ENCODE peak calls at places on chromosomes 3 and 15, in eight cellular contexts. One of them, this sample, is unnamed.

GRCh38 chr15:53272116-53272515 is 482.0 kb upstream of the ONECUT1 start:
- DNase-seq in RWPE2: no peak
- DNase-seq in fibroblast of lung: no peak
- DNase-seq in coronary artery: no peak
- DNase-seq in endothelial cell: no peak
- DNase-seq in lower leg skin: no peak
- DNase-seq in activated B cell treated with CpG ODN at 0.5 μM for 24 hours: no peak
- DNase-seq in activated CD8-positive, alpha-beta T cell treated with anti-CD3 and anti-CD28 coated beads for 36 hours: no peak
- DNase-seq in this sample: no peak

GRCh38 chr3:140091143-140091542 is 156.2 kb downstream of the CLSTN2 start:
- DNase-seq in RWPE2: no peak
- DNase-seq in fibroblast of lung: peak
- DNase-seq in activated B cell treated with CpG ODN at 0.5 μM for 24 hours: no peak
- DNase-seq in activated CD8-positive, alpha-beta T cell treated with anti-CD3 and anti-CD28 coated beads for 36 hours: no peak
- DNase-seq in coronary artery: no peak
- DNase-seq in lower leg skin: no peak
- DNase-seq in endothelial cell: no peak
- DNase-seq in this sample: no peak

GRCh38 chr3:78802588-78802930 is 965.2 kb downstream of the ROBO1 start:
- DNase-seq in fibroblast of lung: no peak
- DNase-seq in activated CD8-positive, alpha-beta T cell treated with anti-CD3 and anti-CD28 coated beads for 36 hours: no peak
- DNase-seq in activated B cell treated with CpG ODN at 0.5 μM for 24 hours: no peak
- DNase-seq in lower leg skin: no peak
- DNase-seq in endothelial cell: no peak
- DNase-seq in RWPE2: no peak
- DNase-seq in coronary artery: no peak
- DNase-seq in this sample: no peak

GRCh38 chr15:81037952-81038743 is 37.4 kb downstream of the TLNRD1 start:
- DNase-seq in lower leg skin: no peak
- DNase-seq in fibroblast of lung: no peak
- DNase-seq in endothelial cell: no peak
- DNase-seq in activated CD8-positive, alpha-beta T cell treated with anti-CD3 and anti-CD28 coated beads for 36 hours: no peak
- DNase-seq in coronary artery: no peak
- DNase-seq in RWPE2: no peak
- DNase-seq in activated B cell treated with CpG ODN at 0.5 μM for 24 hours: no peak
- DNase-seq in this sample: no peak

GRCh38 chr3:195168009-195168759 is 102.8 kb downstream of the XXYLT1 start:
- DNase-seq in RWPE2: no peak
- DNase-seq in endothelial cell: no peak
- DNase-seq in lower leg skin: no peak
- DNase-seq in fibroblast of lung: no peak
- DNase-seq in coronary artery: no peak
- DNase-seq in activated CD8-positive, alpha-beta T cell treated with anti-CD3 and anti-CD28 coated beads for 36 hours: no peak
- DNase-seq in activated B cell treated with CpG ODN at 0.5 μM for 24 hours: no peak
- DNase-seq in this sample: no peak

GRCh38 chr3:58048301-58048700 is 40.1 kb downstream of the FLNB start:
- DNase-seq in lower leg skin: no peak
- DNase-seq in endothelial cell: peak
- DNase-seq in coronary artery: no peak
- DNase-seq in RWPE2: no peak
- DNase-seq in activated CD8-positive, alpha-beta T cell treated with anti-CD3 and anti-CD28 coated beads for 36 hours: no peak
- DNase-seq in fibroblast of lung: peak
- DNase-seq in activated B cell treated with CpG ODN at 0.5 μM for 24 hours: no peak
- DNase-seq in this sample: no peak

GRCh38 chr15:77282333-77282732 is 137.6 kb downstream of the PEAK1 start:
- DNase-seq in lower leg skin: peak
- DNase-seq in fibroblast of lung: peak
- DNase-seq in activated B cell treated with CpG ODN at 0.5 μM for 24 hours: no peak
- DNase-seq in coronary artery: no peak
- DNase-seq in endothelial cell: no peak
- DNase-seq in activated CD8-positive, alpha-beta T cell treated with anti-CD3 and anti-CD28 coated beads for 36 hours: no peak
- DNase-seq in RWPE2: no peak
- DNase-seq in this sample: no peak

GRCh38 chr3:3237979-3238378 is 58.5 kb upstream of the CRBN start:
- DNase-seq in RWPE2: no peak
- DNase-seq in coronary artery: no peak
- DNase-seq in fibroblast of lung: no peak
- DNase-seq in lower leg skin: no peak
- DNase-seq in endothelial cell: no peak
- DNase-seq in activated CD8-positive, alpha-beta T cell treated with anti-CD3 and anti-CD28 coated beads for 36 hours: no peak
- DNase-seq in activated B cell treated with CpG ODN at 0.5 μM for 24 hours: no peak
- DNase-seq in this sample: no peak

GRCh38 chr15:64426845-64427465 is 33.4 kb upstream of the ZNF609 start:
- DNase-seq in lower leg skin: no peak
- DNase-seq in endothelial cell: peak
- DNase-seq in activated B cell treated with CpG ODN at 0.5 μM for 24 hours: no peak
- DNase-seq in coronary artery: no peak
- DNase-seq in fibroblast of lung: peak
- DNase-seq in activated CD8-positive, alpha-beta T cell treated with anti-CD3 and anti-CD28 coated beads for 36 hours: no peak
- DNase-seq in RWPE2: no peak
- DNase-seq in this sample: no peak

GRCh38 chr3:132350814-132351213 is 33.6 kb downstream of the ACP3 start:
- DNase-seq in endothelial cell: no peak
- DNase-seq in RWPE2: no peak
- DNase-seq in activated CD8-positive, alpha-beta T cell treated with anti-CD3 and anti-CD28 coated beads for 36 hours: no peak
- DNase-seq in lower leg skin: no peak
- DNase-seq in coronary artery: no peak
- DNase-seq in fibroblast of lung: no peak
- DNase-seq in activated B cell treated with CpG ODN at 0.5 μM for 24 hours: no peak
- DNase-seq in this sample: no peak

GRCh38 chr3:132344666-132345280 is 27.6 kb downstream of the ACP3 start:
- DNase-seq in activated CD8-positive, alpha-beta T cell treated with anti-CD3 and anti-CD28 coated beads for 36 hours: no peak
- DNase-seq in fibroblast of lung: peak
- DNase-seq in activated B cell treated with CpG ODN at 0.5 μM for 24 hours: no peak
- DNase-seq in endothelial cell: no peak
- DNase-seq in coronary artery: no peak
- DNase-seq in RWPE2: no peak
- DNase-seq in lower leg skin: no peak
- DNase-seq in this sample: no peak

GRCh38 chr3:132348531-132348930 is 31.3 kb downstream of the ACP3 start:
- DNase-seq in coronary artery: no peak
- DNase-seq in fibroblast of lung: no peak
- DNase-seq in activated B cell treated with CpG ODN at 0.5 μM for 24 hours: no peak
- DNase-seq in endothelial cell: no peak
- DNase-seq in RWPE2: no peak
- DNase-seq in activated CD8-positive, alpha-beta T cell treated with anti-CD3 and anti-CD28 coated beads for 36 hours: no peak
- DNase-seq in lower leg skin: no peak
- DNase-seq in this sample: no peak

GRCh38 chr3:132347095-132347494 is 29.9 kb downstream of the ACP3 start:
- DNase-seq in RWPE2: no peak
- DNase-seq in coronary artery: no peak
- DNase-seq in activated CD8-positive, alpha-beta T cell treated with anti-CD3 and anti-CD28 coated beads for 36 hours: no peak
- DNase-seq in lower leg skin: no peak
- DNase-seq in activated B cell treated with CpG ODN at 0.5 μM for 24 hours: no peak
- DNase-seq in fibroblast of lung: peak
- DNase-seq in endothelial cell: no peak
- DNase-seq in this sample: no peak

DNA sequence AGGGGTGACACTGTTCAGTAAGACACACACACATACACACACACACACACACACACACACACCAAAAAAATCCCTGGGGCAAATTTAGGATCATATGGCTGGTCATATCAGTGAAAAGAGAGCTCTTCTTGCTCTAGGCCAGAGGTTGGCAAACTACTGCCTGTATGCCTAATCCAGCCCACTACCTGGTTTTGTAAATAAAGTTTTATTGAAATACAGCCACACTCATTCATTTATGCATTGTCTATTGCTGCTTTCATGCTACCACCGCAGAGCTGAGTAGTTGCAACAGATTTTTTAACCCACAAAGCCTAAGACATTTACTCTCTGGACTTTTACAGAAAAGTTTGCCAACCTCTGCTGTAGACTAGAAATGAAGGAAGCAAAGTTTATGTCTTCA is 30.6 kb downstream of the ACP3 start:
- DNase-seq in RWPE2: no peak
- DNase-seq in activated CD8-positive, alpha-beta T cell treated with anti-CD3 and anti-CD28 coated beads for 36 hours: no peak
- DNase-seq in endothelial cell: no peak
- DNase-seq in coronary artery: no peak
- DNase-seq in fibroblast of lung: no peak
- DNase-seq in lower leg skin: no peak
- DNase-seq in activated B cell treated with CpG ODN at 0.5 μM for 24 hours: no peak
- DNase-seq in this sample: no peak
- TF ChIP-seq CTCF in RWPE2: no peak
- TF ChIP-seq CTCF in activated CD8-positive, alpha-beta T cell treated with anti-CD3 and anti-CD28 coated beads for 36 hours: no peak
- TF ChIP-seq CTCF in endothelial cell: no peak
- TF ChIP-seq CTCF in coronary artery: no peak
- TF ChIP-seq CTCF in fibroblast of lung: no peak
- TF ChIP-seq CTCF in lower leg skin: no peak
- TF ChIP-seq CTCF in activated B cell treated with CpG ODN at 0.5 μM for 24 hours: no peak
- TF ChIP-seq CTCF in this sample: no peak

DNA sequence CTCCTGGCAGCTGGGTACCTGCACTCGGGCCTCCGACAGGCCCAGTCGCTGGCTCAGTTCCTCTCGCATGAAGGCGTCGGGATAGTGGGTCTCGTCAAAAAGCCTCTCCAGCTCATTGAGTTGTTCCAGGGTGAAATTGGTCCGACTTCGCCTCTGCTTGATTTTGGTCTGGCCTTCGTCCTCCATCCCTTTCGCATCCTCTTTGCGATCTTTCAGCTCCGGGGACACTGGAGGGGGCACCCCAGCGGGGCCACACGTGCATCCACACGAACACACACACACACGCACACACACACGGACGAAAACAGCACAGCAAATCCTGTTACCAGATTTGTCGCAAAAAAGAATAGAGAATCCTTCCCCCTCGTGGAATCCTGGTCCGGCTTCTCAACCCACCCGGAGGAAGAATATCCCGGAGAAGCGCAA is 3.5 kb downstream of the SHOX2 start:
- DNase-seq in activated B cell treated with CpG ODN at 0.5 μM for 24 hours: no peak
- DNase-seq in activated CD8-positive, alpha-beta T cell treated with anti-CD3 and anti-CD28 coated beads for 36 hours: no peak
- DNase-seq in endothelial cell: no peak
- DNase-seq in fibroblast of lung: no peak
- DNase-seq in RWPE2: no peak
- DNase-seq in lower leg skin: no peak
- DNase-seq in coronary artery: no peak
- DNase-seq in this sample: no peak
- TF ChIP-seq CTCF in activated B cell treated with CpG ODN at 0.5 μM for 24 hours: no peak
- TF ChIP-seq CTCF in activated CD8-positive, alpha-beta T cell treated with anti-CD3 and anti-CD28 coated beads for 36 hours: no peak
- TF ChIP-seq CTCF in endothelial cell: no peak
- TF ChIP-seq CTCF in fibroblast of lung: no peak
- TF ChIP-seq CTCF in RWPE2: no peak
- TF ChIP-seq CTCF in lower leg skin: no peak
- TF ChIP-seq CTCF in coronary artery: no peak
- TF ChIP-seq CTCF in this sample: no peak

GRCh38 chr3:134299185-134299887 is 48.7 kb upstream of the RYK start:
- DNase-seq in activated CD8-positive, alpha-beta T cell treated with anti-CD3 and anti-CD28 coated beads for 36 hours: no peak
- DNase-seq in coronary artery: no peak
- DNase-seq in fibroblast of lung: peak
- DNase-seq in endothelial cell: no peak
- DNase-seq in lower leg skin: no peak
- DNase-seq in RWPE2: no peak
- DNase-seq in activated B cell treated with CpG ODN at 0.5 μM for 24 hours: no peak
- DNase-seq in this sample: no peak
- TF ChIP-seq CTCF in activated CD8-positive, alpha-beta T cell treated with anti-CD3 and anti-CD28 coated beads for 36 hours: no peak
- TF ChIP-seq CTCF in coronary artery: no peak
- TF ChIP-seq CTCF in fibroblast of lung: peak
- TF ChIP-seq CTCF in endothelial cell: no peak
- TF ChIP-seq CTCF in lower leg skin: no peak
- TF ChIP-seq CTCF in RWPE2: peak
- TF ChIP-seq CTCF in activated B cell treated with CpG ODN at 0.5 μM for 24 hours: no peak
- TF ChIP-seq CTCF in this sample: no peak

GRCh38 chr3:34582054-34582453 is 783.6 kb downstream of the PDCD6IP start:
- DNase-seq in RWPE2: no peak
- DNase-seq in fibroblast of lung: no peak
- DNase-seq in activated CD8-positive, alpha-beta T cell treated with anti-CD3 and anti-CD28 coated beads for 36 hours: no peak
- DNase-seq in activated B cell treated with CpG ODN at 0.5 μM for 24 hours: no peak
- DNase-seq in coronary artery: no peak
- DNase-seq in endothelial cell: no peak
- DNase-seq in lower leg skin: no peak
- DNase-seq in this sample: no peak
- TF ChIP-seq CTCF in RWPE2: no peak
- TF ChIP-seq CTCF in fibroblast of lung: no peak
- TF ChIP-seq CTCF in activated CD8-positive, alpha-beta T cell treated with anti-CD3 and anti-CD28 coated beads for 36 hours: no peak
- TF ChIP-seq CTCF in activated B cell treated with CpG ODN at 0.5 μM for 24 hours: no peak
- TF ChIP-seq CTCF in coronary artery: no peak
- TF ChIP-seq CTCF in endothelial cell: no peak
- TF ChIP-seq CTCF in lower leg skin: no peak
- TF ChIP-seq CTCF in this sample: no peak

DNA sequence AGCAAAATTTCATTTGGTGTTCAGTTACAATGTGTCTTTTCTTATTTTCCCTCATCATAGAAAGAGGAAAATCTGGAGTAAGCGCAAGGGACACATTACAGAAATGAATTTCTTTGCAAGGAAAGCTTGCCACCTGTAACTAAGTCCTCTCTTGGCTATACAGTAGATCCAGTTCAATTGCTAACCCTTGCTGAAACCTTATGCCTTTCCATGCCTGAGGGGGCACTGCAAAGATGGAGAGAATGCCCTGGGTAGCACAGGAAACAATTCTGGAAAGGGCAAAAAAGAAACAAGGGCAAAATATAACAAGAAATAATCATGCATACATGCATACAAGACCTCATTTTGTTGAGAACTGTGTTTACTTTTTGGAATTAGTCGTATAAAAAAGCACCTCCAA is 4.3 kb downstream of the CADM2 start:
- DNase-seq in coronary artery: no peak
- DNase-seq in endothelial cell: no peak
- DNase-seq in activated B cell treated with CpG ODN at 0.5 μM for 24 hours: no peak
- DNase-seq in lower leg skin: no peak
- DNase-seq in RWPE2: no peak
- DNase-seq in fibroblast of lung: no peak
- DNase-seq in activated CD8-positive, alpha-beta T cell treated with anti-CD3 and anti-CD28 coated beads for 36 hours: no peak
- DNase-seq in this sample: no peak
- TF ChIP-seq CTCF in coronary artery: no peak
- TF ChIP-seq CTCF in endothelial cell: no peak
- TF ChIP-seq CTCF in activated B cell treated with CpG ODN at 0.5 μM for 24 hours: no peak
- TF ChIP-seq CTCF in lower leg skin: no peak
- TF ChIP-seq CTCF in RWPE2: no peak
- TF ChIP-seq CTCF in fibroblast of lung: no peak
- TF ChIP-seq CTCF in activated CD8-positive, alpha-beta T cell treated with anti-CD3 and anti-CD28 coated beads for 36 hours: no peak
- TF ChIP-seq CTCF in this sample: peak

GRCh38 chr15:51366911-51367310 is 25.5 kb downstream of the GLDN start:
- DNase-seq in activated B cell treated with CpG ODN at 0.5 μM for 24 hours: no peak
- DNase-seq in endothelial cell: no peak
- DNase-seq in fibroblast of lung: peak
- DNase-seq in RWPE2: no peak
- DNase-seq in activated CD8-positive, alpha-beta T cell treated with anti-CD3 and anti-CD28 coated beads for 36 hours: no peak
- DNase-seq in coronary artery: no peak
- DNase-seq in lower leg skin: peak
- DNase-seq in this sample: no peak
- TF ChIP-seq CTCF in activated B cell treated with CpG ODN at 0.5 μM for 24 hours: no peak
- TF ChIP-seq CTCF in endothelial cell: no peak
- TF ChIP-seq CTCF in fibroblast of lung: no peak
- TF ChIP-seq CTCF in RWPE2: peak
- TF ChIP-seq CTCF in activated CD8-positive, alpha-beta T cell treated with anti-CD3 and anti-CD28 coated beads for 36 hours: no peak
- TF ChIP-seq CTCF in coronary artery: no peak
- TF ChIP-seq CTCF in lower leg skin: no peak
- TF ChIP-seq CTCF in this sample: no peak

This sample was measured in progenitor cell of endocrine pancreas.